ENCODE peak calls at places on chromosome 3, in four cellular contexts. P is GM10248, D is lower leg skin, G is heart right ventricle. J is an unnamed sample.

GRCh38 chr3:39443530-39443929 is 23.9 kb upstream of the MOBP start:
- DNase-seq in P (no peak), G (no peak), D (no peak), J (no peak)

GRCh38 chr3:4983739-4984510 is 4.7 kb downstream of the BHLHE40 start:
- DNase-seq in P (peak; percentile 61), D (peak; percentile 92), G (no peak), J (peak; percentile 83)

GRCh38 chr3:53187430-53187829 is 26.4 kb downstream of the PRKCD start:
- DNase-seq in D (no peak), G (no peak), P (no peak), J (no peak)

GRCh38 chr3:152245498-152246175 is 23.1 kb upstream of the MBNL1 start:
- DNase-seq in P (no peak), D (no peak), G (no peak), J (peak; percentile 51)

GRCh38 chr3:147538034-147538433 is 128.9 kb downstream of the ZIC1 start:
- DNase-seq in D (no peak), P (no peak), G (no peak), J (no peak)

GRCh38 chr3:159988617-159989251 is at the start of gene IL12A:
- DNase-seq in D (peak; percentile 93), P (peak; percentile 91), G (peak; percentile 85), J (peak; percentile 88)

GRCh38 chr3:63364909-63365308 is 86.8 kb downstream of the SYNPR start:
- DNase-seq in D (no peak), P (no peak), G (no peak), J (no peak)

GRCh38 chr3:50534721-50535330 is 31.4 kb upstream of the CACNA2D2 start:
- DNase-seq in D (no peak), G (no peak), P (no peak), J (no peak)

GRCh38 chr3:17552351-17552750 is 190.1 kb downstream of the TBC1D5 start:
- DNase-seq in G (no peak), D (no peak), P (no peak), J (no peak)

GRCh38 chr3:134216851-134217250 is 33.8 kb downstream of the RYK start:
- DNase-seq in P (no peak), D (no peak), G (no peak), J (no peak)

GRCh38 chr3:152291649-152292066 is 22.9 kb downstream of the MBNL1 start:
- DNase-seq in D (no peak), P (no peak), G (no peak), J (no peak)

GRCh38 chr3:160564205-160564922 is 1.0 kb downstream of the KPNA4 start:
- DNase-seq in G (no peak), P (no peak), D (no peak), J (peak; percentile 10)

GRCh38 chr3:173889522-173890055 is 492.0 kb downstream of the NLGN1 start:
- DNase-seq in D (no peak), P (no peak), G (no peak), J (no peak)

GRCh38 chr3:35088943-35089342 is 550.4 kb upstream of the ARPP21 start:
- DNase-seq in P (no peak), G (no peak), D (no peak), J (no peak)

GRCh38 chr3:56725175-56725574 is 42.1 kb upstream of the TASOR start:
- DNase-seq in G (no peak), P (peak; percentile 72), D (no peak), J (peak; percentile 89)

GRCh38 chr3:142279965-142280590 is 54.7 kb upstream of the GK5 start:
- DNase-seq in G (no peak), P (peak; percentile 76), D (no peak), J (peak; percentile 57)

GRCh38 chr3:173823911-173824460 is 426.4 kb downstream of the NLGN1 start:
- DNase-seq in P (no peak), D (no peak), G (no peak), J (no peak)

GRCh38 chr3:132549890-132550578 is 47.0 kb upstream of the ACKR4 start:
- DNase-seq in D (no peak), P (peak; percentile 33), G (no peak), J (peak; percentile 24)

GRCh38 chr3:45367451-45367850 is 20.9 kb upstream of the LARS2 start:
- DNase-seq in G (no peak), D (no peak), P (no peak), J (no peak)

GRCh38 chr3:140922634-140923033 is 19.0 kb upstream of the SLC25A36 start:
- DNase-seq in G (no peak), D (no peak), P (peak; percentile 24), J (no peak)

GRCh38 chr3:186251948-186252619 is 110.0 kb downstream of the DGKG start:
- DNase-seq in D (peak; percentile 72), P (no peak), G (no peak), J (no peak)

GRCh38 chr3:65793495-65794200 is 245.1 kb downstream of the MAGI1 start:
- DNase-seq in D (no peak), G (no peak), P (no peak), J (no peak)

GRCh38 chr3:69791111-69791510 is 51.8 kb downstream of the MITF start:
- DNase-seq in D (peak; percentile 95), P (no peak), G (peak; percentile 68), J (no peak)

GRCh38 chr3:35864871-35865270 is 225.5 kb downstream of the ARPP21 start:
- DNase-seq in P (no peak), D (no peak), G (no peak), J (no peak)

DNA sequence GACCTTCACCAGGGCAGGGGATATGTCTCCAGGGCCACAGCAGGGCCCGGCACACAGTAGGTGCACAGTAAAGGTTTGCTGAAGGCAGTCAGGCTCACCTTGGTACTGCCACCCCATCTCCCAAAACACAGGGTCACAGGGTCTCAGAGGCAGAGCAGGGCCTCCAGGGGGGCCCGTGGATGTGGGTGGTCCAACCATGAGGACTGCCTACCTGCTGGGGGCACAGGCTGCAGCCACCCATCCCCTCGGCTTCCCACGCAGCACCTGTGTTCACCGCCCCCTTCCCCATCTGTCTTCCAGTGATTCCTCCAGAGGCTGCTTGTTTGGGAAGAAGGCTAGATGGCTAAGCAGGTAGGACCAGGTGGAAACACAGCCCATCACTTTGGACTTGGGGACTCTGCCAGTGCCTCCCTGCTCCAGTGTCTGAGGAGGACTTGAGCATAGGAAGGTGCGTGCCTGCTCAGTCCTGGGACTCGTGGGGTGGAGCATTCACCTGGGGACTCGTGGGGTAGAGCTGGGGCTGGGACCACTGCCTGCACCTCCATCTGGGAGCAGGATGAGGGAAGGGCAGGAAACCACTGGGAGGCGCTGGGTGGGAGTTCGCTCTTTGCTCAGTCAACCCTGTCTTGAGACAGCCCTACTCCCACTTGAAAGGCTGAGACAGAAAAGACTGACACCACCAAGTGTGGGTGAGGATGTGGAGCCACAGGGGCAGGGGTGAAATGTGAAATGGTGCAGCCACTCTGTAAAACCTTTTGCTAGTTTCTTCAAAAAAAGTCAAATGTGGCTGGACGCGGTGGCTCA is 18.8 kb upstream of the PLXND1 start:
- DNase-seq in P (no peak), G (peak; percentile 32), D (peak; percentile 84), J (no peak)
- TF ChIP-seq CTCF in P (no peak), G (no peak), D (no peak), J (no peak)

GRCh38 chr3:112739252-112739945 is 98.5 kb upstream of the CCDC80 start:
- DNase-seq in P (no peak), G (no peak), D (no peak), J (no peak)
- TF ChIP-seq CTCF in P (no peak), G (no peak), D (no peak), J (no peak)

DNA sequence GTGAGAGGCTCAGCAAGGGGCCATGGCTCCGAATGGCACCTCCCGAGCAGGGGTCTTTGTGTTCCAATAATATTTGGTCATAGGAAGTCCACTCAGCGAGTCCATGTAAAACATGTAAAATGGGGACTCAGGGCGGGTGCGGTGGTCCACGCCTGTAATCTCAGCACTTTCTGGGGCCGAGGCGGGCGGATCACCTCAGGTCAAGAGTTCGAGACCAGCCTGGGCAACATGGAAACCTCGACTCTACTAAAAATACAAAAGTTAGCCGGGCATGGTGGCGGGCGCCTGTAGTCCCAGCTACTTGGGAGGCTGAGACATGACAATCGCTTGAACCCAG is 26.4 kb downstream of the EFCC1 start:
- DNase-seq in P (no peak), G (no peak), D (no peak), J (no peak)
- TF ChIP-seq CTCF in P (no peak), G (no peak), D (no peak), J (no peak)

DNA sequence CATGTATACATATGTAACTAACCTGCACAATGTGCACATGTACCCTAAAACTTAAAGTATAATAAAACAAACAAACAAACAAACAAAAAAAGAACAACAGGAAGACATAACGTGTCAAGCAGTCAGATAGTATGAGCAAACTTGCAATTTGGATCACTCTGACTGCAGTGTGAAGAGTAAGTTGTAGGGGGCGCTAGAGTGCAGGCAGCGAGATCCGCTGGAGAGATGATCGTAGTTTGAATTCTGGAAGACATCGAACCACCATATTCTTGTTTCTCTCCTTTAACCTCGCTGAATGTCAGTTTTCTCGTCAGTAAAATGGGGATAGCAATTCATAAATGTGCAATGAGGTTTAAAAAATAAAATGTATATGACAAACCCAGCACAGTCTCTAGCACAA is 165.2 kb upstream of the LMCD1 start:
- DNase-seq in G (no peak), D (no peak), P (no peak), J (no peak)
- TF ChIP-seq CTCF in G (no peak), D (no peak), P (peak; percentile 2), J (peak; percentile 47)

GRCh38 chr3:107753494-107753893 is 230.7 kb downstream of the BBX start:
- DNase-seq in D (no peak), P (no peak), G (no peak), J (peak; percentile 39)

GRCh38 chr3:107757140-107757539 is 234.4 kb downstream of the BBX start:
- DNase-seq in G (no peak), D (no peak), P (no peak), J (no peak)

GRCh38 chr3:107756649-107757048 is 233.9 kb downstream of the BBX start:
- DNase-seq in D (no peak), P (no peak), G (no peak), J (no peak)

GRCh38 chr3:107753988-107754387 is 231.2 kb downstream of the BBX start:
- DNase-seq in G (no peak), D (no peak), P (no peak), J (no peak)

GRCh38 chr3:107752202-107752990 is 229.6 kb downstream of the BBX start:
- DNase-seq in D (no peak), G (no peak), P (no peak), J (peak; percentile 15)
- TF ChIP-seq CTCF in D (no peak), G (no peak), P (peak; percentile 23), J (peak; percentile 30)

DNA sequence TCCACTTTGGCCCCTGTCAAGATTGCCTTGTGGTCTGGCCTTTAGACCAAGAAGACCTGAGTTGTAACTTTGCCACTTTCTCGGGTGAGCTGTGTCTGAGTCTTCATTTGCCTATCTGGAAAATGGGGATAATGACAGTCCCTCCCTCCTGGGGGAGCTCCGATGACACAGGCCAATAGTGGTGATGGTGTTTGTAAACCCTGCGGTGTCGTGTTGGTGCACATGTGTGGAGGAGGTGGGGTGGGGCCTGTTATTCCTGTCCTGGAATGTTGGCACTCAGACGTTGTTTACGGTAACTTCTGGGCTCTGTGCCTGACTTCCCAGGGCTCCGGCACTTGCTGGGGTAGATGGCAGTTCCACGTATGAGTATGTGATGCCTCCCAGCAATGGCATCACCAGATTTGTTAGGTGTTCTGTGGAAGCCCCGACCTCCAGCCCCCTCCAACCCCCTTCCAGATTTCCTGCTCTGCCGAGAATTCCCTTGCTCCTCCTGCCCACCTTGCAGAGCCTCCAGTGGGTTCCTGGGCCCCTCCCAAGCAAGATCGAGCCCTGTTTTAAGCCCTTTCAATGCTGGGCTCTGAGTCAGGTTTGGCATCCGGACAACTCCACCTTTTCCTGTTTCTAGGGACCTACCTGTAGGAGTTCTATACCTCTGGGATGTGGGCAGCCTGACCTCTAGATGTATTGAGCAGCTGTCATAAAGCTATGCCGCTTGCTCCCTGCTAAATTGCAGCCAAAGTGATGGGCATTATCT is 31.4 kb downstream of the HRH1 start:
- DNase-seq in G (peak; percentile 56), D (peak; percentile 94), P (no peak), J (no peak)
- TF ChIP-seq CTCF in G (no peak), D (no peak), P (no peak), J (no peak)